ENCODE peak calls at places on chromosomes 12 and 14, in six cellular contexts. M is HepG2, S is OCI-LY7, K is astrocyte, B is GM23338, A is K562. O is an unnamed sample. For H3K79me2, the result is how much of the 10 kb centered on the place peaks cover.

GRCh38 chr14:76928301-76928700 is 100.2 kb downstream of the IRF2BPL start:
- DNase-seq in M (no peak), S (no peak), K (no peak), B (no peak), A (no peak), O (peak)

GRCh38 chr12:46430340-46430948 is 57.9 kb upstream of the SLC38A2 start:
- DNase-seq in M (peak), S (no peak), K (peak), B (peak), A (peak), O (peak)

GRCh38 chr12:99736760-99737159 is 89.2 kb downstream of the GARIN6 start:
- DNase-seq in M (no peak), S (no peak), K (no peak), B (no peak), A (no peak), O (no peak)

GRCh38 chr12:126509587-126509986 is 1444.4 kb downstream of the AACS start:
- DNase-seq in M (no peak), S (no peak), K (no peak), B (no peak), A (no peak), O (no peak)

GRCh38 chr12:15186593-15186992 is 34.6 kb downstream of the RERG start:
- DNase-seq in M (no peak), S (no peak), K (no peak), B (no peak), A (no peak), O (no peak)

GRCh38 chr12:50928392-50928791 is 24.0 kb upstream of the HIGD1C start:
- DNase-seq in M (no peak), S (peak), K (no peak), B (no peak), A (no peak), O (no peak)

GRCh38 chr12:2347137-2347843 is 294.5 kb downstream of the CACNA1C start:
- DNase-seq in M (no peak), S (no peak), K (no peak), B (no peak), A (no peak), O (no peak)

GRCh38 chr12:27498159-27498558 is 25.8 kb upstream of the PPFIBP1 start:
- DNase-seq in M (no peak), S (no peak), K (no peak), B (no peak), A (no peak), O (no peak)

GRCh38 chr12:123908884-123909807 is 63.5 kb downstream of the CCDC92 start:
- DNase-seq in M (no peak), S (no peak), K (no peak), B (no peak), A (no peak), O (no peak)

GRCh38 chr14:69816216-69816615 is 19.2 kb upstream of the SLC10A1 start:
- DNase-seq in M (no peak), S (no peak), K (no peak), B (no peak), A (no peak), O (no peak)

GRCh38 chr14:83828406-83828805 is 1701.5 kb upstream of the FLRT2 start:
- DNase-seq in M (no peak), S (no peak), K (no peak), B (no peak), A (no peak), O (no peak)

GRCh38 chr12:93813181-93813580 is 136.0 kb downstream of the CRADD start:
- DNase-seq in M (no peak), S (no peak), K (peak), B (no peak), A (no peak), O (peak)

GRCh38 chr12:52681551-52682380 is 1.6 kb upstream of the KRT1 start:
- DNase-seq in M (no peak), S (no peak), K (no peak), B (no peak), A (no peak), O (no peak)

GRCh38 chr12:89566615-89567014 is 40.8 kb upstream of the POC1B start:
- DNase-seq in M (no peak), S (no peak), K (peak), B (no peak), A (peak), O (peak)

GRCh38 chr14:65142429-65142828 is 40.1 kb upstream of the MAX start:
- DNase-seq in M (no peak), S (no peak), K (no peak), B (no peak), A (no peak), O (no peak)

GRCh38 chr14:23209651-23210423 is 26.4 kb upstream of the SLC7A8 start:
- DNase-seq in M (no peak), S (no peak), K (peak), B (no peak), A (no peak), O (no peak)

GRCh38 chr14:64556526-64556925 is 6.8 kb downstream of the PPP1R36 start:
- DNase-seq in M (no peak), S (no peak), K (peak), B (no peak), A (peak), O (peak)

GRCh38 chr14:53491256-53491905 is 338.3 kb upstream of the DDHD1 start:
- DNase-seq in M (no peak), S (no peak), K (peak), B (no peak), A (no peak), O (peak)

GRCh38 chr14:74896400-74896799 is 14.7 kb downstream of the DLST start:
- DNase-seq in M (no peak), S (no peak), K (no peak), B (no peak), A (no peak), O (no peak)

GRCh38 chr12:27284751-27285150 is 40.7 kb downstream of the STK38L start:
- DNase-seq in M (no peak), S (no peak), K (peak), B (no peak), A (no peak), O (peak)

GRCh38 chr12:66584673-66585072 is 94.2 kb downstream of the GRIP1 start:
- DNase-seq in M (no peak), S (no peak), K (peak), B (no peak), A (no peak), O (peak)

GRCh38 chr14:102870994-102871831 is 51.2 kb upstream of the AMN start:
- DNase-seq in M (no peak), S (no peak), K (no peak), B (no peak), A (no peak), O (no peak)

GRCh38 chr12:111812881-111813741 is 28.9 kb upstream of the MAPKAPK5 start:
- DNase-seq in M (peak), S (peak), K (peak), B (peak), A (peak), O (peak)

GRCh38 chr14:22243971-22244581 is 344.9 kb downstream of the DAD1 start:
- DNase-seq in M (no peak), S (no peak), K (no peak), B (no peak), A (no peak), O (no peak)

GRCh38 chr12:120230326-120230973 is 29.5 kb upstream of the RPLP0 start:
- DNase-seq in M (peak), S (no peak), K (peak), B (peak), A (peak), O (peak)

GRCh38 chr14:83816755-83817154 is 1713.2 kb upstream of the FLRT2 start:
- DNase-seq in M (no peak), S (no peak), K (no peak), B (no peak), A (no peak), O (no peak)

GRCh38 chr14:99258341-99258781 is 13.6 kb downstream of the BCL11B start:
- DNase-seq in M (no peak), S (no peak), K (no peak), B (peak), A (no peak), O (no peak)
- H3K79me2 ChIP-seq in M (under half), S (under half), K (under half), B (half or more), A (under half), O (under half)

GRCh38 chr12:5433081-5433839 is 1.4 kb downstream of the NTF3 start:
- DNase-seq in M (no peak), S (no peak), K (no peak), B (peak), A (no peak), O (peak)
- H3K79me2 ChIP-seq in M (under half), S (half or more), K (under half), B (under half), A (under half), O (under half)

GRCh38 chr12:122894173-122895121 is 1.5 kb downstream of the VPS37B start:
- DNase-seq in M (no peak), S (no peak), K (no peak), B (no peak), A (peak), O (peak)
- H3K79me2 ChIP-seq in M (half or more), S (under half), K (half or more), B (under half), A (half or more), O (half or more)

DNA sequence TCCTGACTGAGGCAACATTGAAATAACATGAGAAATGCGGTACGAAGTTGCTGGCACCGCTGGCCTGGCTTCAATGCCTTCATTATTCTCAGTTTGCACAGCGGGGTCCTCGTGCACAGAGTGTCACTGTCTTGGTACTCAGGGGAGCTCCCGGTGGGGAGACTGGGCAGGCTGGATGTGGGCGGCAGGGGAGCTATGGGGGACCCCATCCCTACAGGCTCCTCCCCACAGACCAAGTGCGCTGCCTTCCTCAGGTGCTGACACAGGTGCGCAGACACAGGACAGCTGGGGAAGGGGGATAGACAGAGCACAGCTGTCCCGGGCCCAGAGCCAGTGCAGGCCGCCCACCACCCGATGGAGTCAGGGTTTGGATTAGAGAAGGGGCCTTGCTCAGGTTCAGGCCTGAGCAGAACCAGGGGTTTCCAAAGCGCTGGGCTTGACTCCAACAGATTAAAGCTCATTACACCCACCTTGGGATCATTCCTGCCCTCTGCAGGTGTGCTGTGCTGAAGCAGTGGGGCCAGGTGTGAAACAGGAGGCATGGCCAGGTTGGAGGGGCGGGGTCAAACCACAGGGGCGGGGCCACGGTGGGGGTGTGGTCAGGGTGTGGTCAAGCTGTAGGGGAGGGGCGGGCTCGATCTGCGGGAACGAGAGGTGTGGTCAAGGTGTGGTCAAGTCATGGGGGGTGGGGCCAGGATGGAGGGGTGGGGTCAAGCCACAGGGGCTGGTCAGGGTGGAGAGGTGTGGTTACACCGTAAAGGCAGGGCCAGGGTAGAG is 270.3 kb downstream of the ADGRD1 start:
- DNase-seq in M (no peak), S (peak), K (no peak), B (peak), A (no peak), O (no peak)
- H3K79me2 ChIP-seq in M (under half), S (under half), K (under half), B (under half), A (under half), O (under half)